ENCODE peak calls at places on chromosomes 13 and 19, in eight cellular contexts. F, G, M, O, R, C, X and Y are unnamed samples. For H3K4me1, the result is how much of the 10 kb centered on the place peaks cover.

GRCh38 chr13:98575009-98575866 is 1.7 kb downstream of the STK24 start:
- DNase-seq in F (no peak), X (no peak), M (no peak), C (no peak), O (no peak), R (peak), G (no peak), Y (no peak)

GRCh38 chr19:55467236-55468053 is 2.9 kb upstream of the C19orf85 start:
- DNase-seq in R (no peak), C (no peak), O (peak), X (peak), F (peak), M (peak), G (peak), Y (peak)

GRCh38 chr13:43915451-43915850 is 35.7 kb downstream of the LACC1 start:
- DNase-seq in C (no peak), R (no peak), G (no peak), F (no peak), M (no peak), O (peak), X (no peak), Y (no peak)

GRCh38 chr13:47281981-47282380 is 385.1 kb upstream of the HTR2A start:
- DNase-seq in G (no peak), X (no peak), O (no peak), M (no peak), C (no peak), F (no peak), R (no peak), Y (no peak)

GRCh38 chr13:85816413-85816812 is 17.2 kb upstream of the SLITRK6 start:
- DNase-seq in R (no peak), O (peak), M (no peak), F (no peak), C (no peak), G (no peak), X (peak), Y (no peak)

GRCh38 chr13:75416327-75417005 is 65.5 kb downstream of the TBC1D4 start:
- DNase-seq in M (no peak), F (no peak), R (no peak), O (no peak), X (no peak), C (no peak), G (no peak), Y (no peak)

GRCh38 chr13:50365683-50366391 is 350.6 kb downstream of the KCNRG start:
- DNase-seq in C (no peak), G (no peak), O (no peak), F (peak), M (no peak), R (peak), X (peak), Y (no peak)

GRCh38 chr13:26616126-26616525 is 58.6 kb downstream of the WASF3 start:
- DNase-seq in F (no peak), X (no peak), O (peak), R (no peak), G (no peak), C (no peak), M (no peak), Y (no peak)

GRCh38 chr19:40471111-40471510 is 4.3 kb downstream of the SPTBN4 start:
- DNase-seq in X (no peak), R (no peak), G (no peak), F (no peak), M (no peak), O (no peak), C (no peak), Y (no peak)

GRCh38 chr13:48561461-48562224 is 28.8 kb upstream of the RCBTB2 start:
- DNase-seq in O (no peak), X (no peak), C (no peak), M (no peak), F (no peak), R (no peak), G (no peak), Y (no peak)

GRCh38 chr19:5804516-5805464 is at the start of gene NRTN:
- DNase-seq in G (no peak), O (no peak), X (no peak), F (peak), R (peak), C (peak), M (no peak), Y (no peak)

GRCh38 chr19:38183227-38183914 is 40.7 kb downstream of the DPF1 start:
- DNase-seq in O (peak), X (no peak), R (no peak), C (peak), F (no peak), G (peak), M (no peak), Y (no peak)

GRCh38 chr19:6828698-6829633 is 56.5 kb downstream of the VAV1 start:
- DNase-seq in F (no peak), C (no peak), M (no peak), R (no peak), G (no peak), O (no peak), X (peak), Y (peak)

GRCh38 chr13:75404721-75405120 is 77.2 kb downstream of the TBC1D4 start:
- DNase-seq in F (no peak), M (no peak), C (no peak), O (no peak), G (no peak), R (no peak), X (no peak), Y (no peak)

GRCh38 chr13:42808572-42808971 is 27.2 kb downstream of the FAM216B start:
- DNase-seq in F (no peak), O (no peak), C (no peak), X (no peak), M (no peak), G (no peak), R (no peak), Y (no peak)

GRCh38 chr13:104571161-104571889 is 1505.1 kb upstream of the SLC10A2 start:
- DNase-seq in R (no peak), O (peak), F (peak), C (peak), X (peak), G (no peak), M (peak), Y (peak)

GRCh38 chr13:64753606-64754005 is 2476.5 kb downstream of the PCDH9 start:
- DNase-seq in X (no peak), R (no peak), F (no peak), C (no peak), G (no peak), M (no peak), O (peak), Y (no peak)

GRCh38 chr13:110346661-110347067 is 39.6 kb downstream of the COL4A2 start:
- DNase-seq in F (peak), M (peak), X (peak), C (no peak), R (no peak), G (no peak), O (no peak), Y (no peak)

GRCh38 chr19:19997656-19998268 is 41.5 kb downstream of the ZNF682 start:
- DNase-seq in O (no peak), F (peak), R (no peak), G (peak), X (no peak), M (no peak), C (no peak), Y (no peak)

GRCh38 chr13:41356788-41357187 is 45.7 kb downstream of the NAA16 start:
- DNase-seq in X (no peak), F (no peak), G (no peak), R (no peak), M (no peak), C (no peak), O (no peak), Y (no peak)

GRCh38 chr19:15404780-15405211 is 14.0 kb downstream of the AKAP8L start:
- DNase-seq in M (no peak), F (no peak), R (no peak), C (no peak), O (no peak), G (no peak), X (no peak), Y (no peak)
- H3K4me1 ChIP-seq in M (under half), F (under half), R (under half), C (under half), O (under half), G (half or more), X (under half), Y (half or more)

DNA sequence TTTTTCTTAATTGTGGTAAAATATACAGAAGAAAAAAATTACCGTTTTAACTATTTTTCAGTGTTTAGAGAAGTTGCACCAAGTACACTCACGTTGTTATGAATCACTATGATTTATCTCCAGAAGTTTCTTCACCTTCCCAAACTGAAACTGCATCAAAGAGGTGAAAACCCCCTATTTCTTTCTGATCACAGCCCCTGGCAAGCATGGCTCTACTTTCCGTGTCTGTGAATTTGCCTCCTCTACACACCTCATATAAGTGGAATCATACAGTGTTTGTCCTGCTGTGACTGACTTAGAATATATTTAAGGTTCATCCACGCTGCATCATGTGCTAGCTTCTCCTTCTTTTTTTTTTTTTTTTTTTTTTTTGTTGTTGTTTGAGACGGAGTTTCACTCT is 15.7 kb upstream of the SIGLEC10 start:
- DNase-seq in C (no peak), O (no peak), X (no peak), F (no peak), M (no peak), G (no peak), R (no peak), Y (no peak)
- H3K4me1 ChIP-seq in C (under half), O (under half), X (under half), F (under half), M (under half), G (under half), R (under half), Y (under half)

DNA sequence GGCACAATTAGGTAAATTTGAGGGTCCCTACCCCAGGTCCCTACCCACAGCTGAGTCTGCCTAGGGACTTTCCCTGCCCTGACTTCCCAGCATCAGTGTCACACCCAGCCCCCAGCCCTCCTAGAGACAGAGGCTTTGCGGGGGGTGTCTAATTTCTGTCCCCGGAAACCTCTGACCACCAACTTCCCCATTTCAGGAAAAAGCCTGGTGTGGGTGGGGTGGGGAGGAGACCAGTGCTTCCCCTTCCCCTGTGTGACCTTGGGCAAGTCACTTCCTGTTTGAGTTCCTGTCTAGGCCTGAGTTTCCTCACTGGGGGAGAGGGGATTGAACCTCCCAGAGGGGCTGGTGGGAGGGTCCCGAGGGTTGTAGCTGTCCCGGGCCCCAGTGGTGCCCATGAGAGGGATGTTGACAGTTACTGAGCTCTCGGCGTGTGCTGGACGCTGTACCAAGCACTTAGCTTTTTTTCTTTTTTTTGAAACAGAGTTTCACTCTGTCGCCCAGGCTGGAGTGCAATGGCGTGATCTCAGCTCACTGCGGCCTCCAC is 7.9 kb downstream of the VASP start:
- DNase-seq in G (peak), R (no peak), O (no peak), F (peak), X (no peak), M (no peak), C (no peak), Y (no peak)
- H3K4me1 ChIP-seq in G (half or more), R (under half), O (under half), F (under half), X (half or more), M (under half), C (under half), Y (half or more)

GRCh38 chr19:16373989-16374388 is 49.4 kb downstream of the KLF2 start:
- DNase-seq in O (no peak), G (no peak), M (no peak), C (no peak), F (no peak), R (no peak), X (no peak), Y (no peak)

GRCh38 chr19:16373539-16373938 is 48.9 kb downstream of the KLF2 start:
- DNase-seq in O (peak), F (no peak), C (no peak), X (no peak), M (no peak), G (peak), R (no peak), Y (no peak)

GRCh38 chr19:16372065-16372915 is 47.7 kb downstream of the KLF2 start:
- DNase-seq in X (no peak), F (no peak), C (no peak), M (no peak), R (no peak), G (peak), O (no peak), Y (no peak)

GRCh38 chr19:16374436-16374835 is 49.8 kb downstream of the KLF2 start:
- DNase-seq in G (no peak), C (no peak), F (no peak), M (no peak), X (no peak), R (no peak), O (no peak), Y (no peak)

GRCh38 chr19:16373079-16373478 is 48.5 kb downstream of the KLF2 start:
- DNase-seq in M (no peak), O (no peak), R (no peak), C (no peak), X (no peak), F (no peak), G (peak), Y (no peak)
- H3K4me1 ChIP-seq in M (under half), O (under half), R (under half), C (under half), X (under half), F (under half), G (half or more), Y (under half)

GRCh38 chr19:30447276-30447870 is 75.2 kb downstream of the ZNF536 start:
- DNase-seq in X (no peak), C (no peak), F (no peak), G (no peak), M (no peak), R (peak), O (no peak), Y (no peak)
- H3K4me1 ChIP-seq in X (under half), C (under half), F (under half), G (under half), M (under half), R (under half), O (under half), Y (under half)

GRCh38 chr19:2604747-2605329 is 97.7 kb downstream of the GNG7 start:
- DNase-seq in R (no peak), X (no peak), M (peak), O (no peak), F (no peak), G (no peak), C (no peak), Y (no peak)

GRCh38 chr19:2608602-2608922 is 93.9 kb downstream of the GNG7 start:
- DNase-seq in O (no peak), G (no peak), M (no peak), F (no peak), C (no peak), R (no peak), X (no peak), Y (no peak)

GRCh38 chr19:2609389-2610116 is 92.9 kb downstream of the GNG7 start:
- DNase-seq in O (no peak), X (no peak), G (peak), M (peak), R (no peak), C (no peak), F (no peak), Y (no peak)

GRCh38 chr19:2610637-2611482 is 91.6 kb downstream of the GNG7 start:
- DNase-seq in X (peak), O (peak), F (peak), G (peak), R (peak), M (peak), C (peak), Y (peak)

DNA sequence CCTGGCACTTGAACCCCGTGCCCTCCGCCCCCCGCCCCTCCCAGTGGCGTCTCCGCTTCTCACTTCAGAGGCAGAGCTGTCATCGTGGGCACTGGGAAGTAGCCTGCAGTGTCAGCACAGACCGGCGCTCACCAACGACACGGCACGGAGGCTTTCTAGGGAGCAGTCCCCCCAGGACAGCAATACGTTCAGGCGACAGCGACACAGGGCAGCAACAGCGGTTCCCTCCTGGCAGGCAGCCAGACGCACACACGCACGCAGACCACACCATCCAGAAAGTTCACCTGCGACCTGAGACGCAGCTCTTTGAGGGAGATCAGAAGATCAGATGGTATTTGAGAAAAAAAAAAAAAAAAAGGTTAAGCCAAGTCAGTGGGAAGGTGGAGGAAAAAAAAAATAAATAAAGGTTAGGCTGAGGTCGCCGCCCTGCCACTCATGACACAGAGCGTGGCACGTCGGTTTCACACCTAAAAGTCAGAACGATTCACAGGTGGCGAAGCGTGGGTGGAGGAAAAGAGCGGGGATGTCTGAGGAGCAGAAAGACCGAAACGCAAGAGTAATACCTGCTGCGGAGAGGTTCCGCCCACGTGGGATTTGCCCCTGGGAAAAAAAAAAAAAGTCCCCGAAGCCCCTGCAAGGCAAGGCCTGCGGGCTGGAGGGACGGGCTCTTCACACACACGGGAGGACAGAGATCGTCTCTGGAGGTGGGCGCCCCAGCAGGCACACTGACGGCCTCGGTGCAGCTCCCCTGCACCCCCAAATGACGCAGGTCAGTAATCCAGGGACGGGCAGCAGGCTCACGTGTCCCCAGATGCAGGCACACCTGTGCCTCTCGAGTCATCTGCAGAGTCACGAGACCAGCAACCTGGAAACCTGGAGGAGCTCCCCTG is 94.5 kb downstream of the GNG7 start:
- DNase-seq in X (no peak), G (no peak), M (peak), R (no peak), O (no peak), F (peak), C (no peak), Y (peak)
- H3K4me1 ChIP-seq in X (under half), G (under half), M (under half), R (under half), O (under half), F (under half), C (under half), Y (under half)

GRCh38 chr13:39527301-39527700 is 75.7 kb downstream of the LHFPL6 start:
- DNase-seq in M (no peak), G (no peak), O (no peak), X (no peak), F (no peak), C (no peak), R (no peak), Y (no peak)

GRCh38 chr13:39526499-39526898 is 76.5 kb downstream of the LHFPL6 start:
- DNase-seq in M (no peak), O (no peak), R (no peak), X (no peak), F (no peak), G (no peak), C (no peak), Y (no peak)

GRCh38 chr13:39524795-39525194 is 78.2 kb downstream of the LHFPL6 start:
- DNase-seq in X (no peak), G (no peak), O (no peak), C (no peak), F (no peak), M (no peak), R (no peak), Y (no peak)

GRCh38 chr13:39527961-39528720 is 74.9 kb downstream of the LHFPL6 start:
- DNase-seq in X (peak), O (peak), F (no peak), G (no peak), M (peak), C (no peak), R (no peak), Y (peak)

DNA sequence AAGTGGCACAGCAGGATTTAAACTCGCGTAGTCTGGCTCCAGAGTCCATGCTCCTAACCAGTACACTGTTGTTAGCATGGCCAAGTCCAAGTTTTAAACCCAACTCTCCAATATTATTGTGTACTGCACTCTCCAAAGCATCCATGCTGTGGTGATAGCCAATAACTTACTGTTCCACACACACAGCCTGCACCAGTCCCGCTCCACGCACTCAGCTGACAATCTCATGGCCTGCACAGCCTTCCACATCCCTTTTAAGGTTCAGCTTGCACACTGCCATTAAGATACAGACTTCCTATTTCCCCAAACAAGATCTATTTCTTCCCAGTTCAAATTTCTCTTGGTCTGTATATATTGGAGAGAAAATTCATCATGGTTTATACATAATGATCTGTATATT is 80.7 kb downstream of the LHFPL6 start:
- DNase-seq in M (no peak), G (no peak), R (no peak), F (no peak), C (no peak), O (no peak), X (no peak), Y (no peak)
- H3K4me1 ChIP-seq in M (under half), G (half or more), R (under half), F (under half), C (under half), O (under half), X (under half), Y (under half)